ENCODE peak calls at places on chromosome 2, in seven cellular contexts. S is HEK293T; W is stimulated activated CD8-positive, alpha-beta memory T cell treated with anti-CD3 and anti-CD28 coated beads, Interleukin-4, amount 100 ng/mL, for 4 hours; I is KG1; B is B cell; C is GM12865; G is T follicular helper cell. E is an unnamed sample.

GRCh38 chr2:42459296-42459695 is 34.5 kb downstream of the KCNG3 start:
- DNase-seq in G (no peak), B (no peak), C (no peak), W (no peak), I (no peak), S (no peak), E (no peak)

GRCh38 chr2:230777681-230778080 is 65.0 kb downstream of the CAB39 start:
- DNase-seq in S (no peak), I (no peak), C (no peak), W (no peak), G (no peak), B (no peak), E (no peak)

GRCh38 chr2:121254748-121255147 is 30.3 kb downstream of the TFCP2L1 start:
- DNase-seq in G (no peak), S (no peak), B (no peak), C (no peak), I (no peak), W (no peak), E (no peak)

GRCh38 chr2:15546297-15547098 is 14.6 kb downstream of the NBAS start:
- DNase-seq in W (no peak), S (no peak), I (no peak), G (no peak), C (no peak), B (no peak), E (no peak)

GRCh38 chr2:25316101-25316500 is 25.6 kb downstream of the DNMT3A start:
- DNase-seq in B (no peak), G (no peak), I (peak), S (no peak), W (no peak), C (no peak), E (no peak)

GRCh38 chr2:240293865-240294461 is 141.5 kb upstream of the GPC1 start:
- DNase-seq in W (no peak), C (no peak), B (no peak), I (no peak), G (no peak), S (no peak), E (no peak)

GRCh38 chr2:168952424-168952823 is 51.3 kb downstream of the G6PC2 start:
- DNase-seq in B (no peak), W (no peak), S (no peak), I (no peak), G (no peak), C (no peak), E (no peak)

GRCh38 chr2:209473930-209474419 is 50.1 kb downstream of the MAP2 start:
- DNase-seq in G (no peak), I (no peak), W (no peak), S (no peak), B (no peak), C (no peak), E (no peak)

GRCh38 chr2:17483496-17483895 is 34.7 kb downstream of the RAD51AP2 start:
- DNase-seq in C (no peak), B (no peak), G (no peak), I (no peak), W (no peak), S (no peak), E (no peak)

GRCh38 chr2:42513252-42513918 is 19.6 kb upstream of the KCNG3 start:
- DNase-seq in B (no peak), G (no peak), C (peak), W (no peak), I (no peak), S (peak), E (peak)

GRCh38 chr2:177783091-177783490 is 289.5 kb downstream of the PDE11A start:
- DNase-seq in S (no peak), G (no peak), B (no peak), C (no peak), W (no peak), I (no peak), E (no peak)

GRCh38 chr2:71157124-71157802 is 26.8 kb downstream of the MPHOSPH10 start:
- DNase-seq in S (peak), B (peak), I (peak), W (peak), G (peak), C (peak), E (peak)

GRCh38 chr2:196925768-196926561 is 542 bp downstream of the PGAP1 start:
- DNase-seq in G (no peak), C (peak), W (no peak), I (no peak), S (peak), B (no peak), E (peak)

GRCh38 chr2:58135861-58136260 is 89.3 kb downstream of the VRK2 start:
- DNase-seq in S (no peak), I (no peak), C (no peak), B (no peak), W (no peak), G (no peak), E (no peak)

GRCh38 chr2:28269019-28269784 is 123.5 kb upstream of the FOSL2 start:
- DNase-seq in B (no peak), G (no peak), S (no peak), I (no peak), C (no peak), W (no peak), E (peak)

GRCh38 chr2:47984041-47984440 is 77.7 kb upstream of the FBXO11 start:
- DNase-seq in B (no peak), S (no peak), W (no peak), C (peak), G (no peak), I (no peak), E (no peak)

GRCh38 chr2:79235135-79235534 is 75.6 kb upstream of the REG3A start:
- DNase-seq in I (no peak), C (no peak), S (no peak), B (no peak), G (no peak), W (no peak), E (no peak)

GRCh38 chr2:102166189-102166845 is 20.5 kb upstream of the IL1RL2 start:
- DNase-seq in W (no peak), S (no peak), I (no peak), B (no peak), C (no peak), G (no peak), E (no peak)

GRCh38 chr2:188600536-188601210 is 309.0 kb downstream of the GULP1 start:
- DNase-seq in S (no peak), C (no peak), W (no peak), G (no peak), I (no peak), B (no peak), E (no peak)

GRCh38 chr2:216553093-216553478 is 54.4 kb downstream of the RPL37A start:
- DNase-seq in S (no peak), G (no peak), I (no peak), C (no peak), W (no peak), B (no peak), E (no peak)

GRCh38 chr2:98404556-98405250 is 40.0 kb upstream of the INPP4A start:
- DNase-seq in W (no peak), B (no peak), I (no peak), G (no peak), C (no peak), S (no peak), E (no peak)

GRCh38 chr2:45843136-45843535 is 191.7 kb downstream of the PRKCE start:
- DNase-seq in B (peak), W (no peak), S (no peak), I (no peak), C (peak), G (no peak), E (no peak)

GRCh38 chr2:164954186-164954585 is 1.1 kb downstream of the SLC38A11 start:
- DNase-seq in W (no peak), I (no peak), C (no peak), B (no peak), S (no peak), G (no peak), E (no peak)

GRCh38 chr2:74333175-74333574 is 10.0 kb downstream of the SLC4A5 start:
- DNase-seq in W (no peak), B (no peak), S (peak), I (no peak), G (no peak), C (peak), E (peak)

GRCh38 chr2:112480540-112481049 is 1.4 kb upstream of the TTL start:
- DNase-seq in C (peak), W (no peak), B (peak), S (peak), G (peak), I (no peak), E (peak)

GRCh38 chr2:2919574-2920365 is 457.8 kb downstream of the EIPR1 start:
- DNase-seq in B (no peak), I (no peak), S (no peak), G (no peak), C (no peak), W (no peak), E (no peak)

GRCh38 chr2:179019260-179019659 is 30.7 kb downstream of the CCDC141 start:
- DNase-seq in B (no peak), W (no peak), C (no peak), G (no peak), S (no peak), I (no peak), E (no peak)

GRCh38 chr2:170739048-170739447 is 23.9 kb downstream of the SP5 start:
- DNase-seq in W (no peak), I (no peak), C (no peak), S (no peak), B (no peak), G (no peak), E (no peak)

GRCh38 chr2:65299246-65299645 is 71.6 kb downstream of the ACTR2 start:
- DNase-seq in W (peak), S (no peak), I (no peak), G (no peak), C (no peak), B (no peak), E (no peak)

GRCh38 chr2:152407806-152408205 is 72.8 kb downstream of the FMNL2 start:
- DNase-seq in B (no peak), S (no peak), G (no peak), W (no peak), C (no peak), I (no peak), E (no peak)

GRCh38 chr2:62654423-62654791 is 51.1 kb upstream of the EHBP1 start:
- DNase-seq in B (no peak), S (no peak), G (no peak), C (no peak), W (no peak), I (no peak), E (no peak)

GRCh38 chr2:71548589-71549485 is 95.5 kb downstream of the DYSF start:
- DNase-seq in S (peak), B (peak), G (peak), I (no peak), W (peak), C (peak), E (peak)

GRCh38 chr2:97997774-97998392 is 2.1 kb upstream of the TMEM131 start:
- DNase-seq in B (no peak), C (no peak), G (no peak), S (no peak), I (no peak), W (no peak), E (no peak)